ENCODE peak calls at places on chromosomes 6 and 20, in seven cellular contexts. B is fibroblast of mammary gland; Q is aorta; S is PC-3; E is CD8-positive, alpha-beta T cell; N is Peyer's patch; M is epithelial cell of esophagus. L is an unnamed sample.
A peak's percentile ranks its signal among the peaks of the same experiment; 100 is the strongest.

GRCh38 chr6:160226118-160226541 is 32.5 kb downstream of the SLC22A2 start:
- DNase-seq in B (peak; percentile 59), Q (no peak), S (no peak), E (no peak), N (no peak), M (peak; percentile 59), L (no peak)

GRCh38 chr20:19327401-19327800 is 115.0 kb downstream of the SLC24A3 start:
- DNase-seq in B (no peak), Q (no peak), S (no peak), E (no peak), N (no peak), M (no peak), L (no peak)

GRCh38 chr6:150038202-150038830 is 13.0 kb upstream of the RAET1L start:
- DNase-seq in B (no peak), Q (no peak), S (no peak), E (no peak), N (no peak), M (peak; percentile 34), L (no peak)

GRCh38 chr6:100447900-100448700 is 16.6 kb downstream of the SIM1 start:
- DNase-seq in B (no peak), Q (no peak), S (no peak), E (no peak), N (no peak), M (no peak), L (no peak)

GRCh38 chr6:115747719-115748118 is 313.0 kb downstream of the FRK start:
- DNase-seq in B (no peak), Q (no peak), S (no peak), E (no peak), N (no peak), M (no peak), L (no peak)

GRCh38 chr20:10806539-10806938 is 132.7 kb upstream of the JAG1 start:
- DNase-seq in B (no peak), Q (no peak), S (no peak), E (no peak), N (no peak), M (no peak), L (no peak)

GRCh38 chr20:48008850-48009535 is 223.7 kb upstream of the SULF2 start:
- DNase-seq in B (peak; percentile 60), Q (no peak), S (no peak), E (no peak), N (no peak), M (no peak), L (no peak)

GRCh38 chr6:34338811-34339210 is 53.7 kb downstream of the NUDT3 start:
- DNase-seq in B (no peak), Q (no peak), S (no peak), E (no peak), N (no peak), M (no peak), L (no peak)

GRCh38 chr6:148532698-148533097 is 190.1 kb downstream of the SASH1 start:
- DNase-seq in B (no peak), Q (no peak), S (no peak), E (no peak), N (no peak), M (no peak), L (no peak)

GRCh38 chr6:148533309-148534107 is 190.9 kb downstream of the SASH1 start:
- DNase-seq in B (no peak), Q (no peak), S (no peak), E (no peak), N (no peak), M (no peak), L (no peak)

GRCh38 chr6:148535976-148536375 is 193.3 kb downstream of the SASH1 start:
- DNase-seq in B (peak; percentile 86), Q (no peak), S (no peak), E (no peak), N (no peak), M (no peak), L (no peak)

GRCh38 chr6:148534871-148535270 is 192.2 kb downstream of the SASH1 start:
- DNase-seq in B (no peak), Q (no peak), S (no peak), E (no peak), N (no peak), M (no peak), L (no peak)

DNA sequence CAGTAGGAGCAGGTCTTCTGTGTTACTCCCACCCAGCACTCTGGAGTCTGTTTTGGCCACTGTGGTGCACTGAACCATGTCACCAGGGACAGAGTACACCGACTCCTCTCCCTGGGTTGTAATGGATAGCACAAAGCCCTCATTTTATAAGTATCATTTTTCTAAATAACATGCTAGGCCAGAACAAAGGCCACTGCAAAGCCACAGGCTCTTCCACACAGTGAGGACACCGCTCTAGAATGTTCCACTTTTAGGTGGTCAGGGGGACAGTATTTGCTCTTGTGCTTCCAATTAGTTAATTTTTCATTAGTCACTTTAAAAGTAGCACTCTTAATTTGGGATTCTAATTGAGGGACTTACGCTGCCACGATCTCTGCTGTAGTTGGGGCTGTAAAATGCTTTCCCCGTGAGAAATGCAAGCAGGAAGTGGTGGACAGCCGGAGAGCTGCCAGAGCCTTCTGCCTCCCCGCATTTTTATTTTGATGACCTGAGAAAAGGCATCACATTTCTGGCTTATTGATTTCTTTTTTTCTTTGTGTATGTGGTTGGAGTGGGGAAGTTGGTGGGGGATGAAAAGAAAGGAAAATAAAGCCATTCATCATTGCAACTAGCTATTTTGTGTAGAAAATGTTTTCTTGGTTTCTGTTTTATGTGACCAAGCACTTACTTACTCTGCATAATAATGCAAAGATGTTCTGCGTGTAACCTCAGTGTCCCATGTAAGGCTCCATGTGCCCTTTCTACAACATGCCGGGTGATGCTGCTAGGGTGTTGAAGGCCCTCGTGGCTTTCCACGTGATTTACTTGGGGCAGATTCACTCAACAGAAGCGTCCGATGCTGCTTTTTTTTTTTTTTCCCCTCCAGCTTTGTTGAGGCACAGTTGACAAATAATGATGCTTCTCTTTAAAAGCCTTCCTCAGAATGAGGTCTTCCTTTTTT is 195.9 kb downstream of the SASH1 start:
- DNase-seq in B (peak; percentile 67), Q (no peak), S (no peak), E (no peak), N (no peak), M (no peak), L (peak; percentile 77)
- H3K4me3 ChIP-seq in B (no peak overlapping the region), Q (no peak overlapping the region), S (no peak overlapping the region), E (no peak overlapping the region), N (no peak overlapping the region), M (no peak overlapping the region), L (no peak overlapping the region)

GRCh38 chr20:20733943-20734342 is 21.5 kb upstream of the RALGAPA2 start:
- DNase-seq in B (no peak), Q (no peak), S (no peak), E (no peak), N (no peak), M (no peak), L (no peak)

GRCh38 chr20:20732641-20733040 is 20.2 kb upstream of the RALGAPA2 start:
- DNase-seq in B (no peak), Q (no peak), S (no peak), E (no peak), N (no peak), M (peak; percentile 43), L (no peak)

GRCh38 chr20:20734475-20734948 is 22.1 kb upstream of the RALGAPA2 start:
- DNase-seq in B (no peak), Q (no peak), S (no peak), E (no peak), N (no peak), M (no peak), L (no peak)

GRCh38 chr20:20737158-20737557 is 24.7 kb upstream of the RALGAPA2 start:
- DNase-seq in B (no peak), Q (no peak), S (no peak), E (no peak), N (no peak), M (no peak), L (no peak)

GRCh38 chr20:20736303-20736702 is 23.9 kb upstream of the RALGAPA2 start:
- DNase-seq in B (no peak), Q (no peak), S (no peak), E (no peak), N (no peak), M (no peak), L (no peak)
- H3K4me3 ChIP-seq in B (no peak overlapping the region), Q (no peak overlapping the region), S (no peak overlapping the region), E (no peak overlapping the region), N (no peak overlapping the region), M (no peak overlapping the region), L (no peak overlapping the region)

GRCh38 chr20:12306107-12306506 is 388.4 kb downstream of the BTBD3 start:
- DNase-seq in B (peak; percentile 29), Q (no peak), S (no peak), E (no peak), N (no peak), M (peak; percentile 10), L (no peak)
- H3K4me3 ChIP-seq in B (no peak overlapping the region), Q (no peak overlapping the region), S (no peak overlapping the region), E (no peak overlapping the region), N (no peak overlapping the region), M (no peak overlapping the region), L (no peak overlapping the region)

GRCh38 chr6:170092826-170093225 is 198.1 kb downstream of the DLL1 start:
- DNase-seq in B (no peak), Q (no peak), S (no peak), E (no peak), N (no peak), M (no peak), L (no peak)
- H3K4me3 ChIP-seq in B (no peak overlapping the region), Q (no peak overlapping the region), S (no peak overlapping the region), E (no peak overlapping the region), N (no peak overlapping the region), M (no peak overlapping the region), L (no peak overlapping the region)